ENCODE peak calls at places on chromosomes 7 and 10, in five cellular contexts. H is CD8-positive, alpha-beta memory T cell; U is activated CD8-positive, alpha-beta memory T cell treated with anti-CD3 and anti-CD28 coated beads, Interleukin-2, amount 10 ng/mL, durations not matched to agents 7 days and 5 days; M is H9; C is suprapubic skin. Y is an unnamed sample.

GRCh38 chr7:44154703-44155102 is 13.6 kb upstream of the MYL7 start:
- DNase-seq in H (no peak), U (no peak), M (no peak), C (no peak), Y (peak; percentile 40)

GRCh38 chr7:66928388-66928787 is 7.4 kb downstream of the TMEM248 start:
- DNase-seq in H (no peak), U (no peak), M (no peak), C (no peak), Y (no peak)

GRCh38 chr7:100612730-100613446 is 548 bp downstream of the MOSPD3 start:
- DNase-seq in H (no peak), U (peak; percentile 54), M (peak; percentile 62), C (no peak), Y (peak; percentile 14)

GRCh38 chr7:149707448-149707886 is 65.9 kb downstream of the ZNF467 start:
- DNase-seq in H (no peak), U (no peak), M (no peak), C (no peak), Y (peak; percentile 42)

GRCh38 chr7:150753826-150754603 is 16.8 kb downstream of the GIMAP5 start:
- DNase-seq in H (no peak), U (no peak), M (no peak), C (no peak), Y (no peak)

GRCh38 chr7:15086171-15086745 is 183.7 kb upstream of the DGKB start:
- DNase-seq in H (no peak), U (no peak), M (no peak), C (no peak), Y (no peak)

GRCh38 chr10:122553341-122553740 is 7.2 kb upstream of the DMBT1 start:
- DNase-seq in H (no peak), U (no peak), M (no peak), C (no peak), Y (no peak)

GRCh38 chr10:110151467-110151866 is 55.9 kb upstream of the MXI1 start:
- DNase-seq in H (no peak), U (no peak), M (no peak), C (peak; percentile 74), Y (no peak)

GRCh38 chr10:119423510-119423874 is 119.0 kb downstream of the RGS10 start:
- DNase-seq in H (no peak), U (no peak), M (no peak), C (no peak), Y (no peak)

GRCh38 chr10:29955308-29955935 is 104.0 kb downstream of the JCAD start:
- DNase-seq in H (no peak), U (no peak), M (peak; percentile 35), C (no peak), Y (peak; percentile 34)

Y was measured in EH.